ENCODE peak calls at places on chromosomes 6 and 20, in four cellular contexts. D is NCI-H2081, G is putamen, T is astrocyte of the hippocampus. W is an unnamed sample.

GRCh38 chr6:168201799-168202198 is 117.8 kb downstream of the DACT2 start:
- DNase-seq in D (no peak), T (no peak), G (no peak), W (no peak)

GRCh38 chr6:46032112-46032998 is 16.7 kb upstream of the CLIC5 start:
- DNase-seq in T (peak; percentile 27), D (no peak), G (no peak), W (no peak)

GRCh38 chr6:32129297-32130088 is 595 bp downstream of the FKBPL start:
- DNase-seq in D (no peak), T (no peak), G (no peak), W (no peak)

GRCh38 chr6:108194503-108194902 is 28.7 kb downstream of the NR2E1 start:
- DNase-seq in T (no peak), G (no peak), D (no peak), W (no peak)

GRCh38 chr20:37542281-37542680 is 14.6 kb upstream of the BLCAP start:
- DNase-seq in D (no peak), T (no peak), G (no peak), W (no peak)

GRCh38 chr6:156828280-156828703 is 51.1 kb downstream of the ARID1B start:
- DNase-seq in G (no peak), D (no peak), T (peak; percentile 67), W (peak; percentile 87)

GRCh38 chr6:37038297-37039198 is 33.1 kb downstream of the FGD2 start:
- DNase-seq in G (no peak), T (peak; percentile 66), D (no peak), W (peak; percentile 31)

GRCh38 chr20:38418509-38419204 is 16.5 kb downstream of the SNHG17 start:
- DNase-seq in D (no peak), T (peak; percentile 27), G (no peak), W (peak; percentile 27)

GRCh38 chr6:13681305-13682061 is 30.2 kb downstream of the RANBP9 start:
- DNase-seq in T (no peak), D (no peak), G (no peak), W (no peak)

GRCh38 chr20:63102720-63103375 is 96.1 kb upstream of the BHLHE23 start:
- DNase-seq in D (peak; percentile 18), T (peak; percentile 24), G (peak; percentile 45), W (no peak)

GRCh38 chr6:87334683-87335082 is 5.6 kb upstream of the GJB7 start:
- DNase-seq in G (no peak), D (no peak), T (peak; percentile 46), W (no peak)

GRCh38 chr6:112939543-112939942 is 592.4 kb downstream of the RFPL4B start:
- DNase-seq in G (no peak), D (peak; percentile 75), T (peak; percentile 68), W (no peak)

GRCh38 chr6:145587342-145587741 is 148.0 kb downstream of the EPM2A start:
- DNase-seq in T (no peak), G (no peak), D (no peak), W (no peak)